ENCODE peak calls at places on chromosomes 12 and 14, in eight cellular contexts. One of them, this sample, is unnamed.

GRCh38 chr12:87274594-87275245 is 754.5 kb downstream of the C12orf50 start:
- DNase-seq in nucleus accumbens: no peak
- DNase-seq in CD8-positive, alpha-beta memory T cell: no peak
- DNase-seq in brain microvascular endothelial cell: peak; percentile 20
- DNase-seq in left ventricle myocardium inferior: no peak
- DNase-seq in Calu3: peak; percentile 17
- DNase-seq in cerebellar cortex: peak; percentile 13
- DNase-seq in activated gamma-delta T cell treated with Interleukin-2 at 50 U/mL for 16 hours: no peak
- DNase-seq in this sample: peak; percentile 9

GRCh38 chr12:88834226-88834625 is 254.0 kb upstream of the KITLG start:
- DNase-seq in CD8-positive, alpha-beta memory T cell: no peak
- DNase-seq in Calu3: no peak
- DNase-seq in cerebellar cortex: no peak
- DNase-seq in brain microvascular endothelial cell: peak; percentile 6
- DNase-seq in nucleus accumbens: no peak
- DNase-seq in left ventricle myocardium inferior: no peak
- DNase-seq in activated gamma-delta T cell treated with Interleukin-2 at 50 U/mL for 16 hours: no peak
- DNase-seq in this sample: no peak

GRCh38 chr14:77682158-77682553 is 25.7 kb downstream of the ALKBH1 start:
- DNase-seq in Calu3: no peak
- DNase-seq in left ventricle myocardium inferior: no peak
- DNase-seq in brain microvascular endothelial cell: no peak
- DNase-seq in cerebellar cortex: no peak
- DNase-seq in nucleus accumbens: no peak
- DNase-seq in activated gamma-delta T cell treated with Interleukin-2 at 50 U/mL for 16 hours: no peak
- DNase-seq in CD8-positive, alpha-beta memory T cell: no peak
- DNase-seq in this sample: no peak

GRCh38 chr12:4449862-4450222 is 4.2 kb upstream of the FGF6 start:
- DNase-seq in nucleus accumbens: no peak
- DNase-seq in cerebellar cortex: no peak
- DNase-seq in Calu3: no peak
- DNase-seq in left ventricle myocardium inferior: no peak
- DNase-seq in brain microvascular endothelial cell: no peak
- DNase-seq in CD8-positive, alpha-beta memory T cell: no peak
- DNase-seq in activated gamma-delta T cell treated with Interleukin-2 at 50 U/mL for 16 hours: no peak
- DNase-seq in this sample: no peak

GRCh38 chr12:54009171-54010052 is 627 bp downstream of the HOXC8 start:
- DNase-seq in activated gamma-delta T cell treated with Interleukin-2 at 50 U/mL for 16 hours: no peak
- DNase-seq in CD8-positive, alpha-beta memory T cell: no peak
- DNase-seq in left ventricle myocardium inferior: no peak
- DNase-seq in Calu3: peak; percentile 25
- DNase-seq in cerebellar cortex: no peak
- DNase-seq in nucleus accumbens: no peak
- DNase-seq in brain microvascular endothelial cell: no peak
- DNase-seq in this sample: no peak

GRCh38 chr12:118544569-118544968 is 168.2 kb downstream of the SUDS3 start:
- DNase-seq in left ventricle myocardium inferior: no peak
- DNase-seq in cerebellar cortex: no peak
- DNase-seq in brain microvascular endothelial cell: peak; percentile 64
- DNase-seq in Calu3: peak; percentile 6
- DNase-seq in activated gamma-delta T cell treated with Interleukin-2 at 50 U/mL for 16 hours: no peak
- DNase-seq in nucleus accumbens: no peak
- DNase-seq in CD8-positive, alpha-beta memory T cell: no peak
- DNase-seq in this sample: no peak

GRCh38 chr12:19151298-19151697 is 21.8 kb downstream of the PLEKHA5 start:
- DNase-seq in activated gamma-delta T cell treated with Interleukin-2 at 50 U/mL for 16 hours: no peak
- DNase-seq in cerebellar cortex: no peak
- DNase-seq in left ventricle myocardium inferior: no peak
- DNase-seq in nucleus accumbens: no peak
- DNase-seq in Calu3: no peak
- DNase-seq in CD8-positive, alpha-beta memory T cell: no peak
- DNase-seq in brain microvascular endothelial cell: no peak
- DNase-seq in this sample: no peak

GRCh38 chr14:55448146-55448614 is 7.8 kb upstream of the TBPL2 start:
- DNase-seq in Calu3: peak; percentile 32
- DNase-seq in brain microvascular endothelial cell: peak; percentile 89
- DNase-seq in cerebellar cortex: no peak
- DNase-seq in CD8-positive, alpha-beta memory T cell: no peak
- DNase-seq in activated gamma-delta T cell treated with Interleukin-2 at 50 U/mL for 16 hours: no peak
- DNase-seq in left ventricle myocardium inferior: no peak
- DNase-seq in nucleus accumbens: peak; percentile 2
- DNase-seq in this sample: no peak

GRCh38 chr12:39587247-39587646 is 32.4 kb downstream of the ABCD2 start:
- DNase-seq in Calu3: no peak
- DNase-seq in activated gamma-delta T cell treated with Interleukin-2 at 50 U/mL for 16 hours: peak; percentile 24
- DNase-seq in cerebellar cortex: no peak
- DNase-seq in brain microvascular endothelial cell: peak; percentile 16
- DNase-seq in nucleus accumbens: no peak
- DNase-seq in left ventricle myocardium inferior: no peak
- DNase-seq in CD8-positive, alpha-beta memory T cell: peak; percentile 18
- DNase-seq in this sample: peak; percentile 4

GRCh38 chr14:35261774-35262173 is 30.4 kb upstream of the PSMA6 start:
- DNase-seq in CD8-positive, alpha-beta memory T cell: no peak
- DNase-seq in brain microvascular endothelial cell: no peak
- DNase-seq in activated gamma-delta T cell treated with Interleukin-2 at 50 U/mL for 16 hours: no peak
- DNase-seq in Calu3: no peak
- DNase-seq in nucleus accumbens: no peak
- DNase-seq in cerebellar cortex: peak; percentile 11
- DNase-seq in left ventricle myocardium inferior: no peak
- DNase-seq in this sample: no peak

GRCh38 chr12:28023156-28023887 is 50.8 kb upstream of the PTHLH start:
- DNase-seq in CD8-positive, alpha-beta memory T cell: no peak
- DNase-seq in Calu3: peak; percentile 71
- DNase-seq in left ventricle myocardium inferior: no peak
- DNase-seq in nucleus accumbens: no peak
- DNase-seq in cerebellar cortex: no peak
- DNase-seq in activated gamma-delta T cell treated with Interleukin-2 at 50 U/mL for 16 hours: no peak
- DNase-seq in brain microvascular endothelial cell: peak; percentile 96
- DNase-seq in this sample: no peak

GRCh38 chr12:117388865-117389508 is 27.6 kb upstream of the NOS1 start:
- DNase-seq in left ventricle myocardium inferior: no peak
- DNase-seq in CD8-positive, alpha-beta memory T cell: no peak
- DNase-seq in cerebellar cortex: no peak
- DNase-seq in nucleus accumbens: no peak
- DNase-seq in brain microvascular endothelial cell: no peak
- DNase-seq in activated gamma-delta T cell treated with Interleukin-2 at 50 U/mL for 16 hours: no peak
- DNase-seq in Calu3: no peak
- DNase-seq in this sample: no peak

GRCh38 chr12:131803995-131804521 is 24.1 kb upstream of the MMP17 start:
- DNase-seq in brain microvascular endothelial cell: peak; percentile 18
- DNase-seq in activated gamma-delta T cell treated with Interleukin-2 at 50 U/mL for 16 hours: no peak
- DNase-seq in nucleus accumbens: no peak
- DNase-seq in Calu3: no peak
- DNase-seq in cerebellar cortex: no peak
- DNase-seq in left ventricle myocardium inferior: no peak
- DNase-seq in CD8-positive, alpha-beta memory T cell: no peak
- DNase-seq in this sample: no peak

GRCh38 chr12:124303579-124304313 is 8.9 kb downstream of the RFLNA start:
- DNase-seq in Calu3: no peak
- DNase-seq in activated gamma-delta T cell treated with Interleukin-2 at 50 U/mL for 16 hours: no peak
- DNase-seq in CD8-positive, alpha-beta memory T cell: no peak
- DNase-seq in brain microvascular endothelial cell: no peak
- DNase-seq in cerebellar cortex: no peak
- DNase-seq in nucleus accumbens: no peak
- DNase-seq in left ventricle myocardium inferior: no peak
- DNase-seq in this sample: no peak

GRCh38 chr12:96516472-96517417 is 27.4 kb downstream of the CFAP54 start:
- DNase-seq in nucleus accumbens: peak; percentile 70
- DNase-seq in Calu3: peak; percentile 75
- DNase-seq in cerebellar cortex: peak; percentile 77
- DNase-seq in left ventricle myocardium inferior: peak; percentile 75
- DNase-seq in CD8-positive, alpha-beta memory T cell: peak; percentile 72
- DNase-seq in activated gamma-delta T cell treated with Interleukin-2 at 50 U/mL for 16 hours: peak; percentile 88
- DNase-seq in brain microvascular endothelial cell: peak; percentile 83
- DNase-seq in this sample: peak; percentile 86

GRCh38 chr14:102594514-102595175 is 2.2 kb downstream of the RCOR1 start:
- DNase-seq in brain microvascular endothelial cell: peak; percentile 68
- DNase-seq in cerebellar cortex: peak; percentile 78
- DNase-seq in Calu3: peak; percentile 76
- DNase-seq in nucleus accumbens: no peak
- DNase-seq in left ventricle myocardium inferior: peak; percentile 63
- DNase-seq in activated gamma-delta T cell treated with Interleukin-2 at 50 U/mL for 16 hours: peak; percentile 49
- DNase-seq in CD8-positive, alpha-beta memory T cell: peak; percentile 39
- DNase-seq in this sample: peak; percentile 63

GRCh38 chr12:115149685-115150378 is 465.9 kb upstream of the TBX3 start:
- DNase-seq in CD8-positive, alpha-beta memory T cell: no peak
- DNase-seq in cerebellar cortex: no peak
- DNase-seq in Calu3: no peak
- DNase-seq in left ventricle myocardium inferior: no peak
- DNase-seq in activated gamma-delta T cell treated with Interleukin-2 at 50 U/mL for 16 hours: no peak
- DNase-seq in brain microvascular endothelial cell: peak; percentile 21
- DNase-seq in nucleus accumbens: no peak
- DNase-seq in this sample: no peak

GRCh38 chr14:71388336-71388735 is 481.1 kb downstream of the PCNX1 start:
- DNase-seq in brain microvascular endothelial cell: no peak
- DNase-seq in activated gamma-delta T cell treated with Interleukin-2 at 50 U/mL for 16 hours: no peak
- DNase-seq in left ventricle myocardium inferior: no peak
- DNase-seq in Calu3: no peak
- DNase-seq in cerebellar cortex: no peak
- DNase-seq in nucleus accumbens: no peak
- DNase-seq in CD8-positive, alpha-beta memory T cell: no peak
- DNase-seq in this sample: no peak

GRCh38 chr14:91352696-91353692 is 64.6 kb downstream of the CCDC88C start:
- DNase-seq in CD8-positive, alpha-beta memory T cell: no peak
- DNase-seq in activated gamma-delta T cell treated with Interleukin-2 at 50 U/mL for 16 hours: no peak
- DNase-seq in cerebellar cortex: no peak
- DNase-seq in Calu3: no peak
- DNase-seq in nucleus accumbens: no peak
- DNase-seq in left ventricle myocardium inferior: no peak
- DNase-seq in brain microvascular endothelial cell: no peak
- DNase-seq in this sample: no peak

GRCh38 chr12:132635076-132635955 is 16.7 kb downstream of the P2RX2 start:
- DNase-seq in Calu3: no peak
- DNase-seq in nucleus accumbens: no peak
- DNase-seq in CD8-positive, alpha-beta memory T cell: no peak
- DNase-seq in left ventricle myocardium inferior: no peak
- DNase-seq in brain microvascular endothelial cell: no peak
- DNase-seq in cerebellar cortex: no peak
- DNase-seq in activated gamma-delta T cell treated with Interleukin-2 at 50 U/mL for 16 hours: no peak
- DNase-seq in this sample: no peak

GRCh38 chr14:47674148-47674545 is 1.3 kb downstream of the MDGA2 start:
- DNase-seq in nucleus accumbens: peak; percentile 67
- DNase-seq in brain microvascular endothelial cell: peak; percentile 5
- DNase-seq in cerebellar cortex: no peak
- DNase-seq in activated gamma-delta T cell treated with Interleukin-2 at 50 U/mL for 16 hours: no peak
- DNase-seq in Calu3: no peak
- DNase-seq in left ventricle myocardium inferior: no peak
- DNase-seq in CD8-positive, alpha-beta memory T cell: no peak
- DNase-seq in this sample: peak; percentile 30

GRCh38 chr12:43847427-43847826 is 11.5 kb downstream of the TMEM117 start:
- DNase-seq in nucleus accumbens: no peak
- DNase-seq in Calu3: no peak
- DNase-seq in cerebellar cortex: no peak
- DNase-seq in activated gamma-delta T cell treated with Interleukin-2 at 50 U/mL for 16 hours: no peak
- DNase-seq in CD8-positive, alpha-beta memory T cell: no peak
- DNase-seq in left ventricle myocardium inferior: no peak
- DNase-seq in brain microvascular endothelial cell: peak; percentile 34
- DNase-seq in this sample: no peak

GRCh38 chr12:130661501-130662255 is 54.4 kb downstream of the RIMBP2 start:
- DNase-seq in left ventricle myocardium inferior: no peak
- DNase-seq in Calu3: no peak
- DNase-seq in CD8-positive, alpha-beta memory T cell: no peak
- DNase-seq in activated gamma-delta T cell treated with Interleukin-2 at 50 U/mL for 16 hours: no peak
- DNase-seq in nucleus accumbens: no peak
- DNase-seq in cerebellar cortex: no peak
- DNase-seq in brain microvascular endothelial cell: no peak
- DNase-seq in this sample: no peak

GRCh38 chr14:81936348-81936747 is 402.7 kb upstream of the SEL1L start:
- DNase-seq in cerebellar cortex: no peak
- DNase-seq in left ventricle myocardium inferior: no peak
- DNase-seq in activated gamma-delta T cell treated with Interleukin-2 at 50 U/mL for 16 hours: no peak
- DNase-seq in Calu3: no peak
- DNase-seq in brain microvascular endothelial cell: no peak
- DNase-seq in nucleus accumbens: no peak
- DNase-seq in CD8-positive, alpha-beta memory T cell: no peak
- DNase-seq in this sample: no peak

GRCh38 chr12:83823386-83824045 is 1089.1 kb downstream of the SLC6A15 start:
- DNase-seq in CD8-positive, alpha-beta memory T cell: no peak
- DNase-seq in nucleus accumbens: peak; percentile 41
- DNase-seq in cerebellar cortex: peak; percentile 21
- DNase-seq in brain microvascular endothelial cell: peak; percentile 35
- DNase-seq in left ventricle myocardium inferior: no peak
- DNase-seq in Calu3: peak; percentile 66
- DNase-seq in activated gamma-delta T cell treated with Interleukin-2 at 50 U/mL for 16 hours: no peak
- DNase-seq in this sample: peak; percentile 37

GRCh38 chr12:14416658-14417057 is 51.2 kb downstream of the ATF7IP start:
- DNase-seq in nucleus accumbens: no peak
- DNase-seq in activated gamma-delta T cell treated with Interleukin-2 at 50 U/mL for 16 hours: no peak
- DNase-seq in cerebellar cortex: peak; percentile 88
- DNase-seq in brain microvascular endothelial cell: peak; percentile 89
- DNase-seq in left ventricle myocardium inferior: no peak
- DNase-seq in Calu3: peak; percentile 38
- DNase-seq in CD8-positive, alpha-beta memory T cell: peak; percentile 70
- DNase-seq in this sample: peak; percentile 60

GRCh38 chr12:120100630-120101029 is 15.9 kb downstream of the RAB35 start:
- DNase-seq in CD8-positive, alpha-beta memory T cell: no peak
- DNase-seq in Calu3: no peak
- DNase-seq in nucleus accumbens: peak; percentile 82
- DNase-seq in brain microvascular endothelial cell: no peak
- DNase-seq in cerebellar cortex: peak; percentile 78
- DNase-seq in left ventricle myocardium inferior: peak; percentile 76
- DNase-seq in activated gamma-delta T cell treated with Interleukin-2 at 50 U/mL for 16 hours: no peak
- DNase-seq in this sample: peak; percentile 90

GRCh38 chr12:124435806-124436345 is 131.5 kb downstream of the NCOR2 start:
- DNase-seq in activated gamma-delta T cell treated with Interleukin-2 at 50 U/mL for 16 hours: no peak
- DNase-seq in CD8-positive, alpha-beta memory T cell: no peak
- DNase-seq in cerebellar cortex: no peak
- DNase-seq in left ventricle myocardium inferior: no peak
- DNase-seq in Calu3: no peak
- DNase-seq in nucleus accumbens: no peak
- DNase-seq in brain microvascular endothelial cell: no peak
- DNase-seq in this sample: no peak

GRCh38 chr12:19848426-19848825 is 409.1 kb downstream of the AEBP2 start:
- DNase-seq in activated gamma-delta T cell treated with Interleukin-2 at 50 U/mL for 16 hours: no peak
- DNase-seq in left ventricle myocardium inferior: no peak
- DNase-seq in CD8-positive, alpha-beta memory T cell: no peak
- DNase-seq in brain microvascular endothelial cell: no peak
- DNase-seq in cerebellar cortex: no peak
- DNase-seq in Calu3: no peak
- DNase-seq in nucleus accumbens: no peak
- DNase-seq in this sample: no peak

GRCh38 chr14:85474431-85474830 is 55.5 kb upstream of the FLRT2 start:
- DNase-seq in nucleus accumbens: no peak
- DNase-seq in activated gamma-delta T cell treated with Interleukin-2 at 50 U/mL for 16 hours: no peak
- DNase-seq in CD8-positive, alpha-beta memory T cell: no peak
- DNase-seq in Calu3: no peak
- DNase-seq in brain microvascular endothelial cell: no peak
- DNase-seq in left ventricle myocardium inferior: no peak
- DNase-seq in cerebellar cortex: no peak
- DNase-seq in this sample: no peak